ENCODE peak calls at places on chromosomes 7 and 10, in nine cellular contexts. U is HCT116, A is SK-N-SH, O is hepatocyte, K is neural progenitor cell, Q is GM23248, H is PC-3, S is GM23338, D is MM.1S. G is an unnamed sample.

GRCh38 chr7:95871078-95871848 is 98.9 kb downstream of the DYNC1I1 start:
- DNase-seq in U (peak; percentile 29), A (peak; percentile 67), O (peak; percentile 71), K (peak; percentile 72), Q (peak; percentile 68), H (peak; percentile 63), S (peak; percentile 86), D (peak; percentile 80), G (peak; percentile 44)

GRCh38 chr10:132987671-132988571 is 45.6 kb upstream of the CFAP46 start:
- DNase-seq in U (no peak), A (peak; percentile 90), O (peak; percentile 64), K (no peak), Q (peak; percentile 96), H (no peak), S (no peak), D (no peak), G (no peak)

GRCh38 chr10:59033622-59034021 is 142.8 kb upstream of the PHYHIPL start:
- DNase-seq in U (no peak), A (no peak), O (no peak), K (no peak), Q (no peak), H (no peak), S (no peak), D (no peak), G (no peak)

GRCh38 chr7:82740246-82740848 is 296.8 kb upstream of the CACNA2D1 start:
- DNase-seq in U (peak; percentile 50), A (peak; percentile 48), O (peak; percentile 72), K (peak; percentile 78), Q (peak; percentile 81), H (peak; percentile 73), S (peak; percentile 81), D (peak; percentile 65), G (peak; percentile 56)

GRCh38 chr10:121553861-121554264 is 44.4 kb downstream of the FGFR2 start:
- DNase-seq in U (peak; percentile 42), A (no peak), O (peak; percentile 40), K (no peak), Q (no peak), H (peak; percentile 26), S (no peak), D (no peak), G (no peak)

GRCh38 chr7:86745019-86745745 is 101.5 kb downstream of the GRM3 start:
- DNase-seq in U (no peak), A (peak; percentile 33), O (no peak), K (no peak), Q (no peak), H (no peak), S (no peak), D (no peak), G (no peak)

GRCh38 chr10:95264227-95265051 is 26.4 kb downstream of the PDLIM1 start:
- DNase-seq in U (peak; percentile 61), A (no peak), O (no peak), K (peak; percentile 42), Q (no peak), H (no peak), S (peak; percentile 91), D (no peak), G (no peak)

GRCh38 chr7:78175744-78176143 is 377.2 kb downstream of the PHTF2 start:
- DNase-seq in U (no peak), A (no peak), O (no peak), K (no peak), Q (no peak), H (no peak), S (no peak), D (no peak), G (no peak)

GRCh38 chr10:34967411-34967880 is 122.7 kb downstream of the CUL2 start:
- DNase-seq in U (no peak), A (no peak), O (peak; percentile 15), K (no peak), Q (peak; percentile 66), H (no peak), S (no peak), D (no peak), G (no peak)

GRCh38 chr7:51198654-51199053 is 118.0 kb downstream of the COBL start:
- DNase-seq in U (no peak), A (no peak), O (no peak), K (no peak), Q (no peak), H (no peak), S (no peak), D (peak; percentile 55), G (no peak)

GRCh38 chr7:77866791-77867190 is 68.2 kb downstream of the PHTF2 start:
- DNase-seq in U (no peak), A (no peak), O (peak; percentile 25), K (no peak), Q (peak; percentile 74), H (peak; percentile 44), S (no peak), D (no peak), G (no peak)

GRCh38 chr7:3911685-3912084 is 610.6 kb downstream of the SDK1 start:
- DNase-seq in U (no peak), A (no peak), O (peak; percentile 15), K (no peak), Q (no peak), H (peak; percentile 76), S (no peak), D (no peak), G (no peak)

GRCh38 chr7:42091461-42092229 is 145.4 kb downstream of the GLI3 start:
- DNase-seq in U (no peak), A (no peak), O (peak; percentile 66), K (peak; percentile 62), Q (no peak), H (peak; percentile 81), S (peak; percentile 89), D (no peak), G (no peak)

GRCh38 chr10:7339503-7339902 is 71.3 kb downstream of the SFMBT2 start:
- DNase-seq in U (no peak), A (no peak), O (no peak), K (no peak), Q (no peak), H (no peak), S (no peak), D (no peak), G (no peak)
- H3K79me2 ChIP-seq in U (no peaks in the 10 kb centered on the region), A (no peaks in the 10 kb centered on the region), O (no peaks in the 10 kb centered on the region), K (no peaks in the 10 kb centered on the region), Q (no peaks in the 10 kb centered on the region), H (no peaks in the 10 kb centered on the region), S (no peaks in the 10 kb centered on the region), D (peaks cover 98% of the 10 kb centered on the region), G (no peaks in the 10 kb centered on the region)

GRCh38 chr10:79001082-79001885 is 67.5 kb upstream of the ZMIZ1 start:
- DNase-seq in U (no peak), A (no peak), O (no peak), K (no peak), Q (peak; percentile 51), H (peak; percentile 68), S (no peak), D (no peak), G (no peak)
- TF ChIP-seq EZH2phosphoT487 in U (no peak), A (no peak), O (no peak), K (no peak), Q (no peak), H (no peak), S (no peak), D (no peak), G (no peak)

GRCh38 chr7:102424787-102425218 is 8.6 kb upstream of the ORAI2 start:
- DNase-seq in U (no peak), A (no peak), O (no peak), K (no peak), Q (no peak), H (no peak), S (no peak), D (peak; percentile 38), G (peak; percentile 47)
- H3K4me1 ChIP-seq in U (peaks cover 9% of the 10 kb centered on the region), A (no peaks in the 10 kb centered on the region), O (no peaks in the 10 kb centered on the region), K (no peaks in the 10 kb centered on the region), Q (no peaks in the 10 kb centered on the region), H (no peaks in the 10 kb centered on the region), S (no peaks in the 10 kb centered on the region), D (peaks cover 59% of the 10 kb centered on the region), G (peaks cover 96% of the 10 kb centered on the region)

DNA sequence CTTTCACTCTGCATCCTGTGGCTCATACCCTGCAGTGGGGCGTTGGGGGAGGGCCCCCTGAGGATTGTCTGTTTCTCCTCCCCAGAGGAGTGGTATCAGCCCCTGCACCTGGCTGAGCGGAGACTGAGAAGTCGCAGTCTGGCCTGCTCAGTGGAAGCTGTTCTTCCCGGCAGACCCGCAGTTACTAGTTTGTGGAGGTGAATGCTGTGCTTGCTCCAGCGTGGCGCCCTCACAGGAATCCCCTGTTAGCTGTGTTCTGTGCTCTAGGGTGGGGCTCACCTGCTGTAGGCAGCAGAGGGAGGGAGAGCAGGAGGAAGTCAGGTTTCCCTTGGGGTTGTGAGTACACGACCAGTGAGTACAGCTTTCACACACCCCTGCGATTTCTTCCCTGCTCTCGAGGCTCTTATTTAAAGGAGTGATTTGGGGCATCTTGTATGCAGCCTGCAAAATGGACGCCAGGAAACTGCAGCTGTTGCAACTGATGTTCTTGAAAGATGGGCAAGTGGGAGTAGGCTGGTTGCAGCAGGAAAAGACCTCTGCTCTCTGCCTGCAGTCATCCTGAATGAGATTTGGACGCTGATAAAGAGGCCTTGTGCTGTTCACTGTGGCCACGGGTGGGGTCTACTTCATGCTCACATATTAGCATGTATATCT is 66.4 kb downstream of the HK1 start:
- DNase-seq in U (no peak), A (no peak), O (no peak), K (no peak), Q (no peak), H (no peak), S (peak; percentile 49), D (no peak), G (peak; percentile 73)
- H3K79me2 ChIP-seq in U (peaks cover 6% of the 10 kb centered on the region), A (peaks cover 75% of the 10 kb centered on the region), O (peaks cover 35% of the 10 kb centered on the region), K (peaks cover 12% of the 10 kb centered on the region), Q (peaks cover 93% of the 10 kb centered on the region), H (peaks cover 48% of the 10 kb centered on the region), S (peaks cover 98% of the 10 kb centered on the region), D (no peaks in the 10 kb centered on the region), G (no peaks in the 10 kb centered on the region)

DNA sequence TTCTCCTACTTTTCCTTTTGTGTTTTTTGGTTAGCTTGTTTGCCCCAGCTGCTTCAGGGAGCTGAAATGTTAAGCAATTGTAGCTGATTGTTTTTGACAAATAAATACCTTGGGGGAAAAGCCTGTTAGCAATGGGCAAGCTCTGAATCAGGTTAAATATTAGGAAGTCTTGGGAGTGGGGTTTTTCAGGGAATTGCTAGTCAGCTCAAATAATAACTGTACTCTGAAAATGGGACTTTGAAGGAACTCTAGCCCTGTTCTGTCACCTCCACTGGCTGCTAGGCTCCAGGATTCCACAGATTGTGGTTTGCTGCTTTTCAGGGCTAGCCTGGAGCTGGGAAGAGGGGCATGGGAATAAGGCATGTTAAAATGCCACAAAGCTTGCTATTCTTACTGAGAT is 39.5 kb downstream of the ADK start:
- DNase-seq in U (no peak), A (no peak), O (no peak), K (no peak), Q (peak; percentile 39), H (peak; percentile 81), S (no peak), D (no peak), G (no peak)
- TF ChIP-seq EZH2phosphoT487 in U (no peak), A (no peak), O (no peak), K (no peak), Q (no peak), H (no peak), S (no peak), D (no peak), G (no peak)

G was measured in OCI-LY7.